ENCODE peak calls at places on chromosomes 6 and 20, in eight cellular contexts. I, S, O, A, R, V, B and N are unnamed samples.

GRCh38 chr20:64011366-64011779 is 24.6 kb upstream of the C20orf204 start:
- DNase-seq in I (no peak), S (no peak), O (no peak), A (no peak), R (no peak), V (no peak), B (no peak), N (no peak)

GRCh38 chr20:34295284-34295683 is 7.9 kb downstream of the AHCY start:
- DNase-seq in I (no peak), S (no peak), O (no peak), A (no peak), R (no peak), V (no peak), B (no peak), N (no peak)

GRCh38 chr6:21804941-21805610 is 211.5 kb downstream of the SOX4 start:
- DNase-seq in I (no peak), S (no peak), O (no peak), A (no peak), R (no peak), V (no peak), B (no peak), N (no peak)

GRCh38 chr6:144411506-144412165 is 126.5 kb downstream of the UTRN start:
- DNase-seq in I (no peak), S (no peak), O (no peak), A (no peak), R (no peak), V (no peak), B (no peak), N (no peak)

GRCh38 chr6:31769684-31770371 is 7.3 kb downstream of the VWA7 start:
- DNase-seq in I (peak), S (no peak), O (no peak), A (peak), R (no peak), V (no peak), B (peak), N (peak)

GRCh38 chr6:147463651-147464050 is 44.8 kb upstream of the SAMD5 start:
- DNase-seq in I (no peak), S (no peak), O (no peak), A (no peak), R (no peak), V (no peak), B (no peak), N (no peak)

GRCh38 chr20:24950128-24950835 is 1.2 kb downstream of the CST7 start:
- DNase-seq in I (no peak), S (no peak), O (peak), A (no peak), R (no peak), V (no peak), B (no peak), N (no peak)

GRCh38 chr20:44619294-44619693 is 32.2 kb downstream of the ADA start:
- DNase-seq in I (no peak), S (no peak), O (no peak), A (no peak), R (no peak), V (no peak), B (no peak), N (no peak)

GRCh38 chr6:70686548-70687133 is 19.0 kb downstream of the SMAP1 start:
- DNase-seq in I (no peak), S (peak), O (no peak), A (no peak), R (no peak), V (peak), B (no peak), N (no peak)

GRCh38 chr6:89302195-89302770 is 12.8 kb downstream of the GABRR2 start:
- DNase-seq in I (no peak), S (no peak), O (no peak), A (no peak), R (no peak), V (no peak), B (no peak), N (no peak)

GRCh38 chr6:134446901-134447300 is 129.0 kb upstream of the SGK1 start:
- DNase-seq in I (no peak), S (no peak), O (no peak), A (no peak), R (no peak), V (no peak), B (no peak), N (no peak)

GRCh38 chr6:134230087-134230717 is 87.7 kb downstream of the SGK1 start:
- DNase-seq in I (peak), S (no peak), O (no peak), A (no peak), R (no peak), V (no peak), B (no peak), N (no peak)